ENCODE peak calls at places on chromosomes 6 and 20, in seven cellular contexts. Y is IMR-90, D is transverse colon, E is HCT116, B is ovary, H is adrenal gland, A is K562. R is an unnamed sample.

GRCh38 chr6:109867970-109868358 is 110.1 kb upstream of the GPR6 start:
- DNase-seq in Y (no peak), H (no peak), B (peak), E (no peak), D (no peak), A (no peak), R (no peak)

GRCh38 chr6:31042801-31043200 is 32.5 kb downstream of the MUC22 start:
- DNase-seq in H (peak), Y (peak), D (peak), A (peak), B (peak), E (peak), R (peak)

GRCh38 chr6:132198040-132198439 is 203.2 kb downstream of the MOXD1 start:
- DNase-seq in A (no peak), E (no peak), Y (no peak), D (no peak), B (no peak), H (no peak), R (no peak)

GRCh38 chr6:16903470-16903869 is 142.2 kb upstream of the ATXN1 start:
- DNase-seq in D (no peak), Y (peak), A (no peak), H (peak), B (no peak), E (no peak), R (no peak)

GRCh38 chr6:487956-488355 is 96.4 kb downstream of the IRF4 start:
- DNase-seq in E (no peak), H (no peak), B (no peak), A (no peak), Y (no peak), D (peak), R (no peak)

GRCh38 chr6:102641426-102641825 is 1247.9 kb downstream of the GRIK2 start:
- DNase-seq in B (no peak), A (no peak), H (no peak), D (no peak), Y (no peak), E (no peak), R (no peak)

GRCh38 chr6:142856857-142857608 is 87.9 kb downstream of the HIVEP2 start:
- DNase-seq in H (no peak), B (no peak), E (no peak), Y (no peak), D (peak), A (no peak), R (no peak)

GRCh38 chr6:393391-394221 is 2.1 kb downstream of the IRF4 start:
- DNase-seq in B (no peak), H (no peak), E (no peak), Y (no peak), D (no peak), A (no peak), R (no peak)

GRCh38 chr20:14710941-14711340 is 373.5 kb upstream of the FLRT3 start:
- DNase-seq in E (no peak), A (no peak), B (no peak), H (no peak), D (no peak), Y (no peak), R (no peak)

GRCh38 chr6:50713977-50714486 is 706 bp downstream of the TFAP2D start:
- DNase-seq in D (no peak), B (no peak), H (no peak), E (no peak), A (no peak), Y (no peak), R (no peak)

GRCh38 chr6:35707714-35708407 is 19.1 kb upstream of the FKBP5 start:
- DNase-seq in E (no peak), H (no peak), A (no peak), D (no peak), Y (no peak), B (no peak), R (no peak)

GRCh38 chr6:161301338-161301737 is 27.5 kb upstream of the AGPAT4 start:
- DNase-seq in E (no peak), D (no peak), Y (peak), A (no peak), B (no peak), H (no peak), R (no peak)

GRCh38 chr6:69631552-69632346 is 165.1 kb downstream of the LMBRD1 start:
- DNase-seq in A (no peak), D (no peak), Y (no peak), H (no peak), B (no peak), E (no peak), R (no peak)

GRCh38 chr6:136967874-136968752 is 46.0 kb downstream of the SLC35D3 start:
- DNase-seq in D (peak), A (peak), Y (peak), H (peak), B (peak), E (peak), R (peak)

GRCh38 chr20:50774515-50774914 is 20.3 kb upstream of the BCAS4 start:
- DNase-seq in D (no peak), E (no peak), Y (no peak), B (no peak), A (no peak), H (no peak), R (no peak)

GRCh38 chr6:43005844-43006243 is 7.9 kb downstream of the MEA1 start:
- DNase-seq in D (no peak), E (no peak), B (no peak), H (no peak), A (no peak), Y (no peak), R (no peak)

GRCh38 chr20:36833275-36834020 is 42.5 kb upstream of the TLDC2 start:
- DNase-seq in A (no peak), E (no peak), Y (peak), H (no peak), D (peak), B (peak), R (no peak)

GRCh38 chr20:40953856-40954255 is 74.8 kb upstream of the TOP1 start:
- DNase-seq in A (no peak), Y (peak), D (no peak), H (peak), B (no peak), E (no peak), R (no peak)

GRCh38 chr6:52388790-52389189 is 26.8 kb downstream of the PAQR8 start:
- DNase-seq in Y (no peak), E (no peak), B (no peak), A (no peak), D (no peak), H (no peak), R (no peak)

GRCh38 chr6:137451926-137452325 is 42.3 kb downstream of the OLIG3 start:
- DNase-seq in A (no peak), D (no peak), B (peak), E (no peak), Y (peak), H (no peak), R (no peak)

GRCh38 chr6:120378582-120379220 is 955.6 kb downstream of the TBC1D32 start:
- DNase-seq in Y (no peak), H (no peak), E (peak), D (no peak), B (no peak), A (peak), R (peak)

GRCh38 chr6:93721386-93722048 is 302.2 kb upstream of the EPHA7 start:
- DNase-seq in D (no peak), B (no peak), E (no peak), Y (no peak), A (peak), H (no peak), R (no peak)

GRCh38 chr6:13354331-13355042 is 26.1 kb upstream of the TBC1D7 start:
- DNase-seq in A (peak), H (no peak), E (no peak), D (no peak), B (no peak), Y (peak), R (no peak)

GRCh38 chr20:10655723-10656122 is 18.1 kb downstream of the JAG1 start:
- DNase-seq in Y (no peak), H (no peak), D (no peak), E (no peak), A (no peak), B (no peak), R (no peak)

GRCh38 chr6:34346175-34347119 is 46.0 kb downstream of the NUDT3 start:
- DNase-seq in A (no peak), Y (no peak), B (no peak), D (no peak), E (no peak), H (no peak), R (no peak)

GRCh38 chr6:44161997-44162338 is 3.3 kb downstream of the CAPN11 start:
- DNase-seq in D (no peak), Y (peak), H (peak), B (no peak), E (no peak), A (no peak), R (no peak)

GRCh38 chr20:8127553-8128255 is 4.4 kb upstream of the PLCB1 start:
- DNase-seq in A (no peak), Y (peak), B (no peak), E (no peak), D (no peak), H (no peak), R (no peak)

GRCh38 chr20:41452226-41452625 is 85.6 kb upstream of the EMILIN3 start:
- DNase-seq in E (no peak), H (no peak), B (no peak), D (no peak), Y (no peak), A (no peak), R (no peak)

GRCh38 chr6:148491638-148492210 is 149.1 kb downstream of the SASH1 start:
- DNase-seq in D (no peak), H (no peak), E (no peak), Y (peak), B (no peak), A (no peak), R (no peak)

GRCh38 chr6:35681298-35681697 is 7.4 kb downstream of the FKBP5 start:
- DNase-seq in Y (no peak), E (no peak), H (no peak), D (no peak), A (no peak), B (no peak), R (no peak)

GRCh38 chr20:32870985-32871384 is 12.3 kb downstream of the EFCAB8 start:
- DNase-seq in A (no peak), D (no peak), H (no peak), E (no peak), B (no peak), Y (no peak), R (no peak)

GRCh38 chr6:135145509-135145865 is 35.6 kb upstream of the MYB start:
- DNase-seq in A (no peak), D (no peak), Y (no peak), B (no peak), H (no peak), E (no peak), R (no peak)

GRCh38 chr6:154830771-154831170 is 97.6 kb downstream of the SCAF8 start:
- DNase-seq in D (no peak), B (no peak), A (no peak), Y (no peak), E (no peak), H (no peak), R (no peak)

GRCh38 chr6:127434651-127435050 is 24.5 kb downstream of the KIAA0408 start:
- DNase-seq in A (no peak), D (no peak), H (no peak), B (no peak), Y (no peak), E (no peak), R (no peak)

GRCh38 chr6:111711476-111711875 is 105.8 kb upstream of the TRAF3IP2 start:
- DNase-seq in Y (no peak), H (no peak), B (peak), A (no peak), E (no peak), D (peak), R (no peak)

GRCh38 chr6:137409378-137409777 is 84.8 kb downstream of the OLIG3 start:
- DNase-seq in E (no peak), Y (no peak), D (no peak), A (no peak), B (no peak), H (no peak), R (no peak)

GRCh38 chr6:142395768-142396231 is 94.0 kb downstream of the ADGRG6 start:
- DNase-seq in H (no peak), D (no peak), Y (peak), E (no peak), B (no peak), A (no peak), R (no peak)

GRCh38 chr6:137823826-137824501 is 43.1 kb upstream of the TNFAIP3 start:
- DNase-seq in D (peak), H (no peak), B (peak), E (no peak), A (peak), Y (peak), R (peak)

GRCh38 chr6:69233195-69233524 is 563.6 kb downstream of the LMBRD1 start:
- DNase-seq in H (no peak), B (no peak), E (no peak), D (no peak), Y (no peak), A (no peak), R (no peak)

DNA sequence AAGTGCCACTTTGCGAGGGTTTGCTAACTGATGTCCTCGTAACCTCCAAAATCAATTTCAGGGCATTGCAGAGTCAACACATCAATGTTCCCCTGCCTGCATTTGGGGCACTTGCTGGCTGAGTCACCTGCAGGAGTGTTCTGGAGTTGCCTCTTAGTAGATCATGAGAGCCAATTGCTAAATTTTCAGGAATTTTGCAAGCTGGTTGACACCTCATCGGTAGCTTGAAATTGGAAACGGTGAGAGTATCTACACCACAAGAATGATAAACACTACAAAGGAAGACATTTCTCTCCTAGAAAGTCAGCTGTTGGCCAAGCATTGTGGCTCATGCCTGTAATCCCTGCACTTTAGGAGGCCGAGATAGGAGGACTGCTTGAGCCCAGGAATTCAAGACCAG is 10.8 kb upstream of the BFSP1 start:
- DNase-seq in D (no peak), Y (peak), H (no peak), B (no peak), A (no peak), E (no peak), R (no peak)
- TF ChIP-seq POLR2A in D (no peak), Y (no peak), H (no peak), B (no peak), A (no peak), E (no peak), R (no peak)

DNA sequence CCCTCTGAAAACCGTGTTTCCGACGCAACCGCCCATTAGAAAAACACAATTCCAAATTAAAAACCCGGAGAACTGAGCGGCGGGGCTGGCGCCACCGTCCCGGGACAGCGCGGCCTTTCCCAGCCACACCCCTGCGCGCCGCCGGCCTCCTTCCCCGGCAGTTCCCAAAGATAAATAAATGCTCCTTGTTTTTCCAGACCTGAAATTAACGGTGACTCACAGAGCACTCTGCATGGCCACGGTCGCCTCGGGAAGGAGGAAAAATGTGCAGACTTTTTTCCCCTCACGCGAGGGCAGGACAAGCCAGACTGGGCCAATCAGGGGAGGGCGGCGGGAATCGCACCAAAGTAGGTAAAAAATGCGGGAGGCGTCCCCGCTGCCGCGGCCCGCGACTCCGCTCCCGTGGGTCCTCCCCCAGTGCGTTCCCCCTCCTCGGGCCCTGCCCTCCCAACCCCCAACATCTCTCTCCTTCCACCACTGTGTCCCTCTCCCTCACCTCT is 853 bp upstream of the DSTN start:
- DNase-seq in B (peak), Y (peak), H (peak), A (peak), E (peak), D (peak), R (peak)
- TF ChIP-seq POLR2A in B (peak), Y (peak), H (no peak), A (no peak), E (peak), D (peak), R (peak)

DNA sequence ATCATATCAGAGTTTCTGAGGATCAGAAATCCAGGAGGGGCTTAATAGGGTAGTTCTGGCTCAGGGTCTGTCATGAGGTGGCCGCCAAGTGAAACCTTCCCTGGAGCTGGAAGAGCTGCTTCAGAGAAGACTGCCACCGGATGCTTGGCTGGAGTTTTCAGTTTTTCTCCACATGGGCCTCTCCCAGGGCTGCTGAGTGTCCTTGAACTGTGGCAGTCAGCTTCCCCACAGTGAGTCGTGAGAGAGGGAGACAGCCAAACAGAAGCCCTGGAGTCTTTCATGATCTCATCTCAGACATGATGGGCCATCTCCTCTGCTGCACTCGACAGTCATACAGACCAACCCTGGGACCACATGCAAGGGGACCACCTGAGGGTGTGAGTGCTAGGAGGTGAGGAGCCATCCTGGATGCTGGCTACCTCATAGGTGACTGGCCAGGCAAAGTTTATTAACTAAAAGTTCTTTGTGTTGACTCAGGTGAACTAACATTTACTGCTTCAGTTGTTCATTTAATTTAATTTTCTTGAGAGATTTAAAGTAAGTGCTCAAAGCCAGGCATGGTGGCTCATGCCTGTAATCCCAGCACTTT is 71.5 kb downstream of the SHLD1 start:
- DNase-seq in H (peak), Y (peak), E (no peak), B (peak), A (no peak), D (no peak), R (peak)
- TF ChIP-seq POLR2A in H (no peak), Y (no peak), E (no peak), B (no peak), A (no peak), D (no peak), R (no peak)

DNA sequence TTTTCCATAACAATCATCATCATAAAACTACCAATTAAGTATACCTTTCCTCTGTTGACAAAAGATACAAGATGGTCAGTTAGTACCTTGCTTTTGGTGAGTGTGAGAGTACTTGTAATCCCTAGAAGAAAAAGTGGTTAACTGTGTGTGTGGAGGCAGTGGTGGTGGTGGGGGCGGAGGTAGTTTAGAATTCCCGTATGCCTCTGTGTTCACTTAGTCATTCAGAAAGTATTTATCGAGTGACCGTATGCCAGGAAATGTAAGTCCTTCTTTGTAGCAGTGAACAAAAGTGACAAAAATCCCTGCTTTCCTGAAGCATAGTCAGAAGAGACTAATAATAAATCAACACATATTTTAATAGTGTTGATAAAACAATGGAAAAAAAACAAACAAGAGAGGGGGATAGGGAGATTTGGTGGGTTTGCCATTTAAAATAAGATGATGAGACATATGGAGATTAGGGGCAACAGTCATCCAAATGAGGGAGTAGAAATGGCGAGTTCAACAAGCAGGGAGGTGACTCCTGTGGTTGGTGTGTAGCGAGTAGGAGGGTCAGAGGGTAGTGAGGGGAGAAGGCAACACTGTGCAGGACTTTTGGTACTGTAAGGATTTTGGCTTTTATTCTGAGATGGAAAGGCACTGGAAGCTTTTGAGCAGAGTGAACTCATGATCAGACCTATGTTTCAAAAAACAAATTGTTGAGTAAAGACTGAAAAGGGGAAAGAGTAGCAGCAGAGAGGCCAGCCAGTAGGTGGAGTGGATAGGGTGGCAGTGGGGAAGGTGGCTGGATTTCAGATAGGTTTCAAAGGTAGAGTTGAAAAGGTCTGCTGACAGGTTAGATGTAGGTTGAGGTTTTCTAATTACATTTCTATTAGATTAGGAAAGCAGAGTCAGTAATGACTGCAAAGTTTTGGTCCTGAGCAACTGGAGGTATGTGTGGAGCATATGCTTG is 40.3 kb upstream of the SIM1 start:
- DNase-seq in Y (peak), A (no peak), D (no peak), E (peak), H (no peak), B (no peak), R (no peak)
- TF ChIP-seq POLR2A in Y (no peak), A (no peak), D (no peak), E (no peak), H (no peak), B (no peak), R (no peak)

GRCh38 chr20:3777381-3777725 is 3.9 kb downstream of the SPEF1 start:
- DNase-seq in A (no peak), D (no peak), H (no peak), E (no peak), B (no peak), Y (no peak), R (no peak)
- TF ChIP-seq POLR2A in A (no peak), D (no peak), H (no peak), E (no peak), B (no peak), Y (no peak), R (no peak)

DNA sequence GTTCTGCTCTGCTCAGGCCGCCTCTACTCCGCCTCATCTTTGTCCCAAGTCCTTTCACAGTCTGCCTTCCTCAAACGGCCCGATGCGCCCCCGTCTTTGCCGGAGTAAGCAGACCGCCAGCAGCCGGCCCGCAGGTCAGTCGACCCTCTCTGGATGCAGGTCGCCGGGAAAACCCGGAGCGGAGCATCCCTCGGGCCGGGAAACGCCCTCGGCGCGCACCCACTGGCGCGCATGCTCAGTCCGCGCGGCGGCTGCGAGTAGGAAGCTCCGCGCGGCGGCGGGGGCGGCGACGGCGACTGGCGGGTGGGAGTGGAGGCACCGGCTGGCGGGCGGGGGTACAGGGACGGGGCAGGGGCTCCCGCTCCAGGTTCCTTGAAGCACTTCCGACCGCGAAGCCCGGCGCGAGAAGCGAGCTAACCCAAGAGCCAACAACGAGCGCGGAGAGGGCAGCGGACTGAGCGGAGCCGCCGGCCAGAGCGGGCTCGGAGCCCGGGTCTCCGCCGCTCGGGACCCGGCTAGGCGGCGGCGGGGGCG is at the start of gene LRRC1:
- DNase-seq in B (peak), Y (peak), D (peak), H (peak), E (peak), A (no peak), R (peak)
- TF ChIP-seq POLR2A in B (peak), Y (peak), D (peak), H (peak), E (peak), A (no peak), R (peak)

GRCh38 chr6:3751730-3752537 is 421 bp upstream of the PXDC1 start:
- DNase-seq in D (peak), B (peak), Y (peak), H (peak), A (peak), E (peak), R (peak)
- TF ChIP-seq POLR2A in D (peak), B (peak), Y (peak), H (no peak), A (no peak), E (no peak), R (peak)

R was measured in body of pancreas.